ENCODE peak calls at places on chromosome 9, in ten cellular contexts. One of them, this sample, is unnamed.

GRCh38 chr9:129285979-129286772 is 108.1 kb upstream of the IER5L start:
- DNase-seq in MM.1S: no peak
- DNase-seq in astrocyte: no peak
- DNase-seq in GM23248: no peak
- DNase-seq in mammary epithelial cell: no peak
- DNase-seq in K562: no peak
- DNase-seq in Karpas-422: no peak
- DNase-seq in colonic mucosa: no peak
- DNase-seq in fibroblast of lung: no peak
- DNase-seq in adipocyte: no peak
- DNase-seq in this sample: peak; percentile 57

GRCh38 chr9:79176298-79176697 is 395.5 kb upstream of the TLE4 start:
- DNase-seq in MM.1S: no peak
- DNase-seq in astrocyte: peak; percentile 36
- DNase-seq in GM23248: peak; percentile 55
- DNase-seq in mammary epithelial cell: no peak
- DNase-seq in K562: no peak
- DNase-seq in Karpas-422: no peak
- DNase-seq in colonic mucosa: no peak
- DNase-seq in fibroblast of lung: no peak
- DNase-seq in adipocyte: no peak
- DNase-seq in this sample: no peak

GRCh38 chr9:74824654-74825053 is 63.1 kb downstream of the TRPM6 start:
- DNase-seq in MM.1S: no peak
- DNase-seq in astrocyte: no peak
- DNase-seq in GM23248: peak; percentile 11
- DNase-seq in mammary epithelial cell: peak; percentile 47
- DNase-seq in K562: no peak
- DNase-seq in Karpas-422: no peak
- DNase-seq in colonic mucosa: peak; percentile 79
- DNase-seq in fibroblast of lung: peak; percentile 42
- DNase-seq in adipocyte: peak; percentile 51
- DNase-seq in this sample: no peak

GRCh38 chr9:127199001-127199791 is 65.4 kb upstream of the GARNL3 start:
- DNase-seq in MM.1S: peak; percentile 82
- DNase-seq in astrocyte: peak; percentile 39
- DNase-seq in GM23248: peak; percentile 85
- DNase-seq in mammary epithelial cell: peak; percentile 42
- DNase-seq in K562: peak; percentile 78
- DNase-seq in Karpas-422: peak; percentile 91
- DNase-seq in colonic mucosa: peak; percentile 84
- DNase-seq in fibroblast of lung: peak; percentile 89
- DNase-seq in adipocyte: peak; percentile 92
- DNase-seq in this sample: peak; percentile 96

GRCh38 chr9:113991714-113992113 is 86.4 kb downstream of the AMBP start:
- DNase-seq in MM.1S: no peak
- DNase-seq in astrocyte: no peak
- DNase-seq in GM23248: no peak
- DNase-seq in mammary epithelial cell: no peak
- DNase-seq in K562: no peak
- DNase-seq in Karpas-422: no peak
- DNase-seq in colonic mucosa: no peak
- DNase-seq in fibroblast of lung: no peak
- DNase-seq in adipocyte: no peak
- DNase-seq in this sample: no peak

GRCh38 chr9:129126789-129127618 is 15.8 kb downstream of the PTPA start:
- DNase-seq in MM.1S: no peak
- DNase-seq in astrocyte: no peak
- DNase-seq in GM23248: no peak
- DNase-seq in mammary epithelial cell: no peak
- DNase-seq in K562: no peak
- DNase-seq in Karpas-422: no peak
- DNase-seq in colonic mucosa: no peak
- DNase-seq in fibroblast of lung: no peak
- DNase-seq in adipocyte: no peak
- DNase-seq in this sample: peak; percentile 82

GRCh38 chr9:22381170-22381569 is 65.5 kb upstream of the DMRTA1 start:
- DNase-seq in MM.1S: no peak
- DNase-seq in astrocyte: no peak
- DNase-seq in GM23248: no peak
- DNase-seq in mammary epithelial cell: no peak
- DNase-seq in K562: no peak
- DNase-seq in Karpas-422: no peak
- DNase-seq in colonic mucosa: no peak
- DNase-seq in fibroblast of lung: no peak
- DNase-seq in adipocyte: no peak
- DNase-seq in this sample: no peak

GRCh38 chr9:136863623-136864273 is 2.4 kb downstream of the EDF1 start:
- DNase-seq in MM.1S: no peak
- DNase-seq in astrocyte: no peak
- DNase-seq in GM23248: no peak
- DNase-seq in mammary epithelial cell: no peak
- DNase-seq in K562: no peak
- DNase-seq in Karpas-422: no peak
- DNase-seq in colonic mucosa: no peak
- DNase-seq in fibroblast of lung: no peak
- DNase-seq in adipocyte: no peak
- DNase-seq in this sample: no peak

GRCh38 chr9:126395439-126396212 is 69.0 kb downstream of the MVB12B start:
- DNase-seq in MM.1S: no peak
- DNase-seq in astrocyte: peak; percentile 69
- DNase-seq in GM23248: peak; percentile 54
- DNase-seq in mammary epithelial cell: peak; percentile 78
- DNase-seq in K562: no peak
- DNase-seq in Karpas-422: no peak
- DNase-seq in colonic mucosa: no peak
- DNase-seq in fibroblast of lung: peak; percentile 70
- DNase-seq in adipocyte: peak; percentile 51
- DNase-seq in this sample: no peak

GRCh38 chr9:137466041-137466799 is 7.1 kb upstream of the NSMF start:
- DNase-seq in MM.1S: no peak
- DNase-seq in astrocyte: no peak
- DNase-seq in GM23248: no peak
- DNase-seq in mammary epithelial cell: no peak
- DNase-seq in K562: no peak
- DNase-seq in Karpas-422: no peak
- DNase-seq in colonic mucosa: no peak
- DNase-seq in fibroblast of lung: no peak
- DNase-seq in adipocyte: no peak
- DNase-seq in this sample: no peak

GRCh38 chr9:119375892-119376291 is 6.7 kb upstream of the BRINP1 start:
- DNase-seq in MM.1S: no peak
- DNase-seq in astrocyte: peak; percentile 2
- DNase-seq in GM23248: peak; percentile 78
- DNase-seq in mammary epithelial cell: peak; percentile 33
- DNase-seq in K562: peak; percentile 8
- DNase-seq in Karpas-422: peak; percentile 67
- DNase-seq in colonic mucosa: no peak
- DNase-seq in fibroblast of lung: no peak
- DNase-seq in adipocyte: peak; percentile 9
- DNase-seq in this sample: peak; percentile 86

GRCh38 chr9:124340219-124341069 is 74.8 kb downstream of the PSMB7 start:
- DNase-seq in MM.1S: no peak
- DNase-seq in astrocyte: no peak
- DNase-seq in GM23248: no peak
- DNase-seq in mammary epithelial cell: no peak
- DNase-seq in K562: no peak
- DNase-seq in Karpas-422: no peak
- DNase-seq in colonic mucosa: no peak
- DNase-seq in fibroblast of lung: no peak
- DNase-seq in adipocyte: no peak
- DNase-seq in this sample: no peak

GRCh38 chr9:137449931-137450537 is 8.9 kb upstream of the ENTPD8 start:
- DNase-seq in MM.1S: no peak
- DNase-seq in astrocyte: no peak
- DNase-seq in GM23248: no peak
- DNase-seq in mammary epithelial cell: no peak
- DNase-seq in K562: peak; percentile 52
- DNase-seq in Karpas-422: no peak
- DNase-seq in colonic mucosa: peak; percentile 20
- DNase-seq in fibroblast of lung: no peak
- DNase-seq in adipocyte: no peak
- DNase-seq in this sample: no peak

GRCh38 chr9:71756753-71757152 is 11.6 kb downstream of the CEMIP2 start:
- DNase-seq in MM.1S: no peak
- DNase-seq in astrocyte: no peak
- DNase-seq in GM23248: no peak
- DNase-seq in mammary epithelial cell: no peak
- DNase-seq in K562: no peak
- DNase-seq in Karpas-422: no peak
- DNase-seq in colonic mucosa: no peak
- DNase-seq in fibroblast of lung: no peak
- DNase-seq in adipocyte: peak; percentile 53
- DNase-seq in this sample: no peak

GRCh38 chr9:71755869-71756268 is 12.4 kb downstream of the CEMIP2 start:
- DNase-seq in MM.1S: no peak
- DNase-seq in astrocyte: no peak
- DNase-seq in GM23248: no peak
- DNase-seq in mammary epithelial cell: no peak
- DNase-seq in K562: no peak
- DNase-seq in Karpas-422: no peak
- DNase-seq in colonic mucosa: no peak
- DNase-seq in fibroblast of lung: no peak
- DNase-seq in adipocyte: no peak
- DNase-seq in this sample: no peak

GRCh38 chr9:71760901-71761300 is 7.4 kb downstream of the CEMIP2 start:
- DNase-seq in MM.1S: no peak
- DNase-seq in astrocyte: peak; percentile 33
- DNase-seq in GM23248: no peak
- DNase-seq in mammary epithelial cell: no peak
- DNase-seq in K562: no peak
- DNase-seq in Karpas-422: no peak
- DNase-seq in colonic mucosa: peak; percentile 60
- DNase-seq in fibroblast of lung: no peak
- DNase-seq in adipocyte: no peak
- DNase-seq in this sample: peak; percentile 75

GRCh38 chr9:71758785-71759184 is 9.5 kb downstream of the CEMIP2 start:
- DNase-seq in MM.1S: no peak
- DNase-seq in astrocyte: peak; percentile 27
- DNase-seq in GM23248: no peak
- DNase-seq in mammary epithelial cell: peak; percentile 67
- DNase-seq in K562: peak; percentile 21
- DNase-seq in Karpas-422: no peak
- DNase-seq in colonic mucosa: peak; percentile 64
- DNase-seq in fibroblast of lung: no peak
- DNase-seq in adipocyte: peak; percentile 45
- DNase-seq in this sample: no peak

DNA sequence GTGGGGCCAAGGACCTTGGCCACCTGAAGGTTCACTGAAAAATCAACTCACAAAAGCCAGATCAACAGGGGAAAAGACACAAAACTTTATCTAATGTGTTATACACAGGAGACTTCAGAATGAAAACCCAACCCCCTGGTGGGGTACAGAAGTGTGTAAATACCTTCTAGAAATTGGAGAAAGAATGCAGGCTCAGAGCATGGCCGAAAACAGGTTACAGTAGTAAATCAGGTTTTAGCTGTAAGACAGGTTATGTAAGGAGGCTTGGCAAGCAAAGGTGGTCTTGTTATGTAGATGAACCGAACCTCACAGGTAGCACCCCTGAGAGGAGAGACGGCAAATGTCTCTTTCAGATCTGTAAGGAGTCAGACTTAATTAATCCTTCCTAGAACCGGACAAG is 10.0 kb downstream of the CEMIP2 start:
- DNase-seq in MM.1S: no peak
- DNase-seq in astrocyte: no peak
- DNase-seq in GM23248: no peak
- DNase-seq in mammary epithelial cell: no peak
- DNase-seq in K562: no peak
- DNase-seq in Karpas-422: no peak
- DNase-seq in colonic mucosa: no peak
- DNase-seq in fibroblast of lung: no peak
- DNase-seq in adipocyte: no peak
- DNase-seq in this sample: peak; percentile 75
- H3K4me1 ChIP-seq in MM.1S: no peaks in the 10 kb centered on the region
- H3K4me1 ChIP-seq in astrocyte: peaks cover 20% of the 10 kb centered on the region
- H3K4me1 ChIP-seq in GM23248: peaks cover 25% of the 10 kb centered on the region
- H3K4me1 ChIP-seq in mammary epithelial cell: peaks cover 46% of the 10 kb centered on the region
- H3K4me1 ChIP-seq in K562: peaks cover 12% of the 10 kb centered on the region
- H3K4me1 ChIP-seq in Karpas-422: no peaks in the 10 kb centered on the region
- H3K4me1 ChIP-seq in colonic mucosa: peaks cover 11% of the 10 kb centered on the region
- H3K4me1 ChIP-seq in fibroblast of lung: peaks cover 21% of the 10 kb centered on the region
- H3K4me1 ChIP-seq in adipocyte: peaks cover 47% of the 10 kb centered on the region
- H3K4me1 ChIP-seq in this sample: peaks cover 32% of the 10 kb centered on the region

GRCh38 chr9:714675-715074 is 126.8 kb upstream of the DMRT1 start:
- DNase-seq in MM.1S: no peak
- DNase-seq in astrocyte: no peak
- DNase-seq in GM23248: peak; percentile 41
- DNase-seq in mammary epithelial cell: no peak
- DNase-seq in K562: no peak
- DNase-seq in Karpas-422: no peak
- DNase-seq in colonic mucosa: no peak
- DNase-seq in fibroblast of lung: no peak
- DNase-seq in adipocyte: no peak
- DNase-seq in this sample: no peak
- H3K9ac ChIP-seq in MM.1S: no peak overlapping the region
- H3K9ac ChIP-seq in astrocyte: no peak overlapping the region
- H3K9ac ChIP-seq in GM23248: peak overlapping the region; percentile 12
- H3K9ac ChIP-seq in mammary epithelial cell: no peak overlapping the region
- H3K9ac ChIP-seq in K562: no peak overlapping the region
- H3K9ac ChIP-seq in Karpas-422: no peak overlapping the region
- H3K9ac ChIP-seq in colonic mucosa: no peak overlapping the region
- H3K9ac ChIP-seq in fibroblast of lung: no peak overlapping the region
- H3K9ac ChIP-seq in adipocyte: peak overlapping the region; percentile 32
- H3K9ac ChIP-seq in this sample: no peak overlapping the region

GRCh38 chr9:134026561-134026960 is 1.3 kb downstream of the BRD3OS start:
- DNase-seq in MM.1S: no peak
- DNase-seq in astrocyte: no peak
- DNase-seq in GM23248: no peak
- DNase-seq in mammary epithelial cell: no peak
- DNase-seq in K562: no peak
- DNase-seq in Karpas-422: no peak
- DNase-seq in colonic mucosa: no peak
- DNase-seq in fibroblast of lung: no peak
- DNase-seq in adipocyte: no peak
- DNase-seq in this sample: peak; percentile 49
- H3K4me3 ChIP-seq in MM.1S: no peak overlapping the region
- H3K4me3 ChIP-seq in astrocyte: no peak overlapping the region
- H3K4me3 ChIP-seq in GM23248: peak overlapping the region; percentile 80
- H3K4me3 ChIP-seq in mammary epithelial cell: peak overlapping the region; percentile 84
- H3K4me3 ChIP-seq in K562: no peak overlapping the region
- H3K4me3 ChIP-seq in Karpas-422: peak overlapping the region; percentile 77
- H3K4me3 ChIP-seq in colonic mucosa: no peak overlapping the region
- H3K4me3 ChIP-seq in fibroblast of lung: peak overlapping the region; percentile 74
- H3K4me3 ChIP-seq in adipocyte: peak overlapping the region; percentile 83
- H3K4me3 ChIP-seq in this sample: peak overlapping the region; percentile 86

DNA sequence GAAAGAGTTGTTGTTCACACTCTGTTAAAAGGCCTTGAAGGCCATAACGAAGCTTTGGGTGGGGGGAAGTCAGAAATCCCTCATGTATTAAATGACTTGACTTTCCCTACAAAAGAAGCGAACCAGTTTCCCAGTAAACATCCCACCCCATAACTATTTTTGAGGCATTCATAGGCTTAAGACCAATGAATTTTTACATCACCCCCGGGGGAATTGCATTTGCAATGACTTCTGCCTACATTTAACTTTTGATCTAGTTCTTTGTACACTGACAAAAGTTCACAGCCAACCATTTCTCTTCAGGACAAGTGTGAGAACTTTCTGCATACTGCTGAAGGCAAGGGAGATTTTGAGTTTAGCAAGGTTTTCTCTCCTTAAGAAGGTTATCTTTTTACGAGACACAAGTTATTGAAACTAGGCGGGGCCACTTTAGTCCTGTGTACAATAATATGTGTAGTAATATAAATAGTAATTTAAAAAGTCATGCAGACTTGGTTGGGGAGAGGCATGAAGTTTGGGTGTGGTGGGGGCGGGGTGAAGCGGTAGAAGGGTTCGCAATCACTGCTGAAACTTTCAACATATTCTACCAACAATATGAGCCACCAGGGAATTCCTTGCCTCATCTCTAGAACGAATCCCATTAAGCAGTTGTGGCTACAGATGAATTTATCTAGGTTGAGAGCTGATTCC is 2.5 kb downstream of the TJP2 start:
- DNase-seq in MM.1S: no peak
- DNase-seq in astrocyte: no peak
- DNase-seq in GM23248: no peak
- DNase-seq in mammary epithelial cell: peak; percentile 70
- DNase-seq in K562: no peak
- DNase-seq in Karpas-422: no peak
- DNase-seq in colonic mucosa: no peak
- DNase-seq in fibroblast of lung: peak; percentile 38
- DNase-seq in adipocyte: no peak
- DNase-seq in this sample: no peak
- H3K4me1 ChIP-seq in MM.1S: peaks cover 16% of the 10 kb centered on the region
- H3K4me1 ChIP-seq in astrocyte: peaks cover 49% of the 10 kb centered on the region
- H3K4me1 ChIP-seq in GM23248: peaks cover 32% of the 10 kb centered on the region
- H3K4me1 ChIP-seq in mammary epithelial cell: peaks cover 78% of the 10 kb centered on the region
- H3K4me1 ChIP-seq in K562: peaks cover 47% of the 10 kb centered on the region
- H3K4me1 ChIP-seq in Karpas-422: no peaks in the 10 kb centered on the region
- H3K4me1 ChIP-seq in colonic mucosa: peaks cover 8% of the 10 kb centered on the region
- H3K4me1 ChIP-seq in fibroblast of lung: peaks cover 16% of the 10 kb centered on the region
- H3K4me1 ChIP-seq in adipocyte: peaks cover 59% of the 10 kb centered on the region
- H3K4me1 ChIP-seq in this sample: peaks cover 13% of the 10 kb centered on the region

This sample was measured in endodermal cell.